ENCODE peak calls at places on chromosomes 12 and 14, in ten cellular contexts. F, R, I, W, E, U, O, Y, C and B are unnamed samples.
A peak's percentile ranks its signal among the peaks of the same experiment; 100 is the strongest.

GRCh38 chr14:97315790-97316189 is 518.6 kb downstream of the VRK1 start:
- DNase-seq in F (no peak), R (no peak), I (no peak), W (no peak), E (no peak), U (no peak), O (no peak), Y (no peak), C (no peak), B (no peak)

GRCh38 chr14:101072945-101073597 is 169.5 kb upstream of the RTL1 start:
- DNase-seq in F (peak; percentile 98), R (peak; percentile 97), I (peak; percentile 95), W (peak; percentile 54), E (peak; percentile 99), U (peak; percentile 18), O (no peak), Y (peak; percentile 64), C (peak; percentile 68), B (peak; percentile 84)

GRCh38 chr14:92945959-92946846 is 23.3 kb downstream of the CHGA start:
- DNase-seq in F (peak; percentile 21), R (peak; percentile 48), I (peak; percentile 57), W (peak; percentile 67), E (peak; percentile 75), U (peak; percentile 47), O (no peak), Y (peak; percentile 63), C (no peak), B (peak; percentile 35)

GRCh38 chr12:105570944-105571343 is 240.5 kb downstream of the C12orf75 start:
- DNase-seq in F (no peak), R (no peak), I (no peak), W (no peak), E (no peak), U (no peak), O (no peak), Y (no peak), C (no peak), B (no peak)

GRCh38 chr14:91867316-91867988 is at the start of gene TC2N:
- DNase-seq in F (no peak), R (no peak), I (no peak), W (no peak), E (no peak), U (no peak), O (no peak), Y (no peak), C (no peak), B (no peak)

GRCh38 chr14:103910262-103910935 is 17.9 kb upstream of the TDRD9 start:
- DNase-seq in F (peak; percentile 81), R (peak; percentile 86), I (peak; percentile 88), W (peak; percentile 96), E (peak; percentile 96), U (peak; percentile 54), O (peak; percentile 60), Y (peak; percentile 82), C (peak; percentile 88), B (peak; percentile 45)

GRCh38 chr12:50057896-50058670 is 687 bp downstream of the ASIC1 start:
- DNase-seq in F (no peak), R (no peak), I (no peak), W (no peak), E (no peak), U (no peak), O (no peak), Y (no peak), C (no peak), B (no peak)

GRCh38 chr12:69338120-69338859 is 9.9 kb upstream of the LYZ start:
- DNase-seq in F (no peak), R (no peak), I (no peak), W (no peak), E (no peak), U (no peak), O (no peak), Y (no peak), C (no peak), B (no peak)

GRCh38 chr14:55077155-55077554 is 25.7 kb downstream of the MAPK1IP1L start:
- DNase-seq in F (peak; percentile 78), R (no peak), I (no peak), W (peak; percentile 20), E (no peak), U (no peak), O (no peak), Y (no peak), C (no peak), B (no peak)

GRCh38 chr12:34393086-34393820 is 371.0 kb downstream of the ALG10 start:
- DNase-seq in F (no peak), R (no peak), I (peak; percentile 2), W (no peak), E (peak; percentile 35), U (peak; percentile 10), O (no peak), Y (peak; percentile 17), C (no peak), B (no peak)

GRCh38 chr12:57096748-57097553 is 8.0 kb downstream of the NAB2 start:
- DNase-seq in F (no peak), R (no peak), I (no peak), W (no peak), E (peak; percentile 54), U (no peak), O (no peak), Y (no peak), C (no peak), B (no peak)

GRCh38 chr12:2431810-2432209 is 363.0 kb upstream of the FKBP4 start:
- DNase-seq in F (peak; percentile 75), R (no peak), I (no peak), W (no peak), E (no peak), U (no peak), O (no peak), Y (no peak), C (no peak), B (no peak)

GRCh38 chr12:114314974-114315720 is 90.8 kb downstream of the TBX5 start:
- DNase-seq in F (no peak), R (no peak), I (no peak), W (no peak), E (no peak), U (no peak), O (no peak), Y (no peak), C (no peak), B (no peak)

GRCh38 chr12:51320695-51321320 is 3.2 kb downstream of the BIN2 start:
- DNase-seq in F (peak; percentile 25), R (peak; percentile 62), I (no peak), W (no peak), E (peak; percentile 85), U (no peak), O (no peak), Y (no peak), C (no peak), B (peak; percentile 56)

GRCh38 chr12:46825526-46826414 is at the start of gene SLC38A4:
- DNase-seq in F (peak; percentile 37), R (peak; percentile 72), I (peak; percentile 29), W (peak; percentile 64), E (peak; percentile 86), U (no peak), O (no peak), Y (no peak), C (peak; percentile 68), B (no peak)